ENCODE peak calls at places on chromosomes 4 and X, in six cellular contexts. Y, K, N, A, Z and M are unnamed samples. For H3K36me3, the result is how much of the 10 kb centered on the place peaks cover.

GRCh38 chr4:88696620-88697019 is 1.0 kb downstream of the NAP1L5 start:
- DNase-seq in Y (no peak), K (peak), N (no peak), A (no peak), Z (no peak), M (no peak)

GRCh38 chrX:32618154-32618553 is 593.2 kb downstream of the DMD start:
- DNase-seq in Y (no peak), K (no peak), N (no peak), A (no peak), Z (no peak), M (no peak)

GRCh38 chr4:2243682-2244380 is 1.9 kb upstream of the HAUS3 start:
- DNase-seq in Y (peak), K (peak), N (no peak), A (no peak), Z (peak), M (no peak)

GRCh38 chrX:13131511-13132137 is 87.2 kb upstream of the FAM9C start:
- DNase-seq in Y (no peak), K (no peak), N (no peak), A (no peak), Z (no peak), M (no peak)

GRCh38 chrX:118211891-118212816 is 95.5 kb upstream of the KLHL13 start:
- DNase-seq in Y (no peak), K (no peak), N (no peak), A (no peak), Z (no peak), M (no peak)

GRCh38 chr4:54192811-54193210 is 36.3 kb upstream of the PDGFRA start:
- DNase-seq in Y (no peak), K (no peak), N (peak), A (no peak), Z (no peak), M (no peak)

GRCh38 chr4:143375326-143376073 is 38.8 kb downstream of the GAB1 start:
- DNase-seq in Y (no peak), K (peak), N (no peak), A (peak), Z (no peak), M (peak)

GRCh38 chrX:77668391-77669237 is 117.4 kb downstream of the ATRX start:
- DNase-seq in Y (no peak), K (peak), N (no peak), A (peak), Z (no peak), M (peak)

GRCh38 chr4:181939199-181939945 is 303.8 kb upstream of the TENM3 start:
- DNase-seq in Y (no peak), K (peak), N (peak), A (no peak), Z (no peak), M (no peak)

DNA sequence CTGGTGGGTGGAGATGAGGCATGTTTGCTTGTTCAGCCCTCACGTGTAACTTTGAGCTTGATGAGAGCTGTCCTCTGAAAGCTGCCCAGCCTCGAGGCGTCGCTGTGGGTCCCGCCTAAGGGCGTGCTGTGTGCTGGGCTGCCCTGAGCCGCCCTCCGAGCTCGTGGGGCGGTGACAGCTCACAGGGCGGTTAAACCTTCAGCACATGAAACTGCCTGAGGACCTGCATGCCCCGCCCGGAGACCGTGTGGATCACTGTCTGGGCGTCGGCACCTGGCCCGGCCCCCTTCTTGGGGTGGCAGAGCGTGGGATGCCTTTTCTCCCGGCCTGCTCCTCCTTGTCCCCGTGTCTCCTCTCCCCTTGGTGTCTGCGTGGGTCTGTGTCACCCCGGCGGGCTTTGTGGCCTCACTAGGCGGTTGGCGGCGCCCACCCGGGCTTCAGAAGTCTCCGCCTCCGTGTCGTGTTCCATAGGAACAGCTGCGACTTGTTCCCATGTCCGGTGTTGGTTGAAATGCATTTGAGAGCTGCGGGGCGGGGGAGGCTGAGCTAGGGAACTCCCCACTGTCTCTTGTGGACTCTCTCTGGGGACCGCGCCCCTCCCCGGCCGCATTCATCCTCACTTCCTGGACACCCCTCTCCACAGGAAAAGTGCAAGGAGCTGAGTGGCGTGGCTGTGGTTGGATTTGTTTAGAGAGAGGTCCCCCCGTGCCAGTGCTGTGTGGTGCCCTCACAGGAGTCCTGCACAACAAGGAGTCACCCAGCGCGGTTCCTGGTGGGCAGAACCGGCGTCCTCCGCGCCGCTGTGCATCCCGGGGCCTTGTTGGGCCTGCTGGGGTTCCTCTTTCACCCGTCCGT is 6.8 kb downstream of the AKAP17A start:
- DNase-seq in Y (no peak), K (no peak), N (no peak), A (no peak), Z (no peak), M (no peak)
- H3K36me3 ChIP-seq in Y (half or more), K (under half), N (half or more), A (half or more), Z (half or more), M (under half)

GRCh38 chr4:10083861-10084641 is 32.5 kb downstream of the WDR1 start:
- DNase-seq in Y (peak), K (no peak), N (no peak), A (no peak), Z (no peak), M (no peak)

GRCh38 chr4:10082459-10083272 is 33.9 kb downstream of the WDR1 start:
- DNase-seq in Y (peak), K (no peak), N (no peak), A (no peak), Z (no peak), M (no peak)

GRCh38 chr4:10084651-10085320 is 31.8 kb downstream of the WDR1 start:
- DNase-seq in Y (peak), K (no peak), N (no peak), A (no peak), Z (no peak), M (no peak)

GRCh38 chr4:10082047-10082446 is 34.6 kb downstream of the WDR1 start:
- DNase-seq in Y (peak), K (no peak), N (no peak), A (no peak), Z (no peak), M (no peak)

DNA sequence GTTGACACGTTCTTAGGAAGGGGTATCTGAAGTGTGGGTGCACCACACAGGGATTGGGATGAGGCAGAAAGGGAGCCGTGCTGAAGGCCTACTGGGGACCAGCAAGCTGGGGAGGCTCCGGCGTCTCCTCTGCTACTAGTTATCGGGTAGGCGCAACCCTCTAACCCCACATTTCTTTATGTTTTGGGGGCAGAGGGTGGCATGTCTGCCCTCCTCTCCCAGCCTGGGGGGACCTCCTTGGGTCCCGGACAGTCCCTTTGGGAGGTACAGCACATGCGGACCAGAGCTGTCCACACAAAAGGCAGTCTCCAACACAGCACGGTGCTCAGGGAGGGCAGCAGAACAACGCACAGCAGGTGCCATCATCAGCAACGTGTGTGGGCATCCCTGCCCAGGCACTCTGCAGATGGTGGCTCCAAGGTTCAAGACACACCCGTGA is 33.2 kb downstream of the WDR1 start:
- DNase-seq in Y (peak), K (no peak), N (no peak), A (no peak), Z (no peak), M (no peak)
- H3K4me3 ChIP-seq in Y (no peak), K (no peak), N (no peak), A (no peak), Z (no peak), M (no peak)

DNA sequence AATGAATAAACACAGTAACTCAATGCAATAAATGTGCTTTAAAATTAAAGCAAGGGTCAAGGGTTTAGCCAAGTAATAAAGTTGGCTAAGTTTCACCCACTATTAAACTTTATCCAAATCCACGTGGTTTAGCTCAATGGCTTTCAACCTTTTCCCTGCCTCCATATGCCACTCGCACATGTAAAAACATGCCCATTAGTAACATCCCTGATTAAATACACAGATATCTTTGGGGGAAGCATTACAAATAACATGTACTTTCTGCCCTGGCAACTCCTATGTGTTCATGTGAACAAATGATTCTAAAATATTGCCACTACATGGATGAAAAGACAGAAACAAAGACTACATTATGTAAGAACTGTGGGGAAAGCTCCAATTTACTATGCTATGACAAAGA is 130.8 kb downstream of the ZAR1 start:
- DNase-seq in Y (no peak), K (no peak), N (no peak), A (no peak), Z (no peak), M (no peak)
- H3K36me3 ChIP-seq in Y (under half), K (under half), N (under half), A (under half), Z (under half), M (under half)

DNA sequence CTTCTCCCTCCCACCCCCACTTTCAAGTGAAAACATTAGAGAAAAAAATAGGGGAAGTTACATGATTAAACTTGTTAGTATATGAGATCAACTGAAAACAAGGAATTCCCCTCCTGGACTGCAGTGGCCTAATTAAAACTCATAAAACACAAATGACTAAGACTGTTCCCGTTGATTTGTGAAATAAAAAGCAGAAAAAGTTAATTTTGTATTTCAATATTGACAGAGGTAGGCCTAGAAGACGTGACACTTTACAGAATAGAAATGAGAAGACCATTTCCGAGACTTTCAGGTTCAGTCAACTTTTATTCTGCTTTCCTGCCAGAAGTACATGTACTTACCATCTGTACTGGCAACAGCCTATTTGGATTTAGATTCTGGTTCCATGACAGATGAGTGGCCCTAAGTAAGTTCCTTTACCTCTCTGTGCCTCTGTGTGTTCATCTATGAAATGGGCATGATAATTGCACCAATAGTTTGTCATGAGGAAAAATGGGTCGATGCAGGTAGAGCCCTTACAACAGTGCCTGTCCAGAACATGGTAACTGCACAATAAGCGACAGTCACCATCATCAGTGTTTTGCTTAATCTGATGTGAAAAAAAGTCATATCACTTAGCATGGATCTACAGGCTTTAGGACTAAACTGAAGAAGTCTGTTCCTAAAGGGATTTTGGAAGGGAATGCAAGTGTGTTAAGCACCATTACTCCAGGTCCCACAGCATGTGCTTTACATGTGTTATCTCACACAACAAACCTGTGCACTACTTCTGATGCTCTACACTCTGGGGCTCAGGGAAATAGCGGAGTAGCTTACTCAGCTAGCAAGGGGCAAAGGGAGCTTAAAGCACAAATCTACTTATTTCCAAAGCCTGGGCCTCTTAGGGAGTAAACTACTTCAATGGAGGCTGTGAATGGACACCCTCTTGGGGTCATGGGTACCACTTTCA is 562.3 kb upstream of the DIPK2B start:
- DNase-seq in Y (no peak), K (no peak), N (no peak), A (no peak), Z (no peak), M (peak)
- H3K4me3 ChIP-seq in Y (no peak), K (peak), N (no peak), A (peak), Z (no peak), M (no peak)

DNA sequence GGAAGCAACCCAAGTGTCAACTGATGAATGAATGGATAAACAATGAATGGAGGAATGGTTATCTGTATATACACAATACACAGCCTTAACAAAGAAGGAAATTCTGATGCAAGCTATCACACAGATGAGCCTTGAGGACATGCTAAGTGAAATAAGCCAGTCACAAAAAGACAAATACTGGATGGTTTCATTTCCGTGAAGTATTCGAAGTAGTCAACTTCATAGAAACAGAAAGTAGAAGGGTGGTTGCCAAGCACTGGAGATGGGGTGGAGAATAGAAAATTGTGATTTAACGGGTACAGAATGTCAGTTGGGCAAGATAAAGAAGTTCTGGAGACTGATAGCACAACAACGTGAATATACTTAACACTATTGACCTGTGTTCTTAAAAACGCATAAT is 28.2 kb downstream of the CENPU start:
- DNase-seq in Y (no peak), K (no peak), N (no peak), A (no peak), Z (no peak), M (no peak)
- H3K36me3 ChIP-seq in Y (under half), K (under half), N (under half), A (under half), Z (under half), M (under half)